ENCODE peak calls at places on chromosomes 1 and 21, in four cellular contexts. One of them, this sample, is unnamed.

GRCh38 chr1:75587692-75588091 is 23.2 kb downstream of the SLC44A5 start:
- DNase-seq in fibroblast of lung: no peak
- DNase-seq in tibial artery: no peak
- DNase-seq in GM13976: no peak
- DNase-seq in this sample: no peak

GRCh38 chr1:193335797-193336428 is 149.5 kb upstream of the B3GALT2 start:
- DNase-seq in GM13976: no peak
- DNase-seq in tibial artery: no peak
- DNase-seq in fibroblast of lung: peak
- DNase-seq in this sample: no peak

GRCh38 chr1:204130178-204130577 is 21.7 kb downstream of the ETNK2 start:
- DNase-seq in fibroblast of lung: no peak
- DNase-seq in tibial artery: no peak
- DNase-seq in GM13976: no peak
- DNase-seq in this sample: no peak

GRCh38 chr1:172723251-172723650 is 64.3 kb downstream of the FASLG start:
- DNase-seq in tibial artery: no peak
- DNase-seq in GM13976: no peak
- DNase-seq in fibroblast of lung: peak
- DNase-seq in this sample: no peak

GRCh38 chr21:29499734-29500343 is 201.1 kb downstream of the BACH1 start:
- DNase-seq in fibroblast of lung: peak
- DNase-seq in tibial artery: no peak
- DNase-seq in GM13976: peak
- DNase-seq in this sample: no peak

GRCh38 chr1:27634166-27634981 is 611 bp downstream of the FGR start:
- DNase-seq in fibroblast of lung: peak
- DNase-seq in GM13976: peak
- DNase-seq in tibial artery: no peak
- DNase-seq in this sample: no peak

GRCh38 chr21:37670883-37671282 is 245.4 kb downstream of the KCNJ6 start:
- DNase-seq in fibroblast of lung: peak
- DNase-seq in tibial artery: no peak
- DNase-seq in GM13976: no peak
- DNase-seq in this sample: no peak

GRCh38 chr1:230909974-230910754 is 41.8 kb upstream of the C1orf198 start:
- DNase-seq in fibroblast of lung: no peak
- DNase-seq in GM13976: no peak
- DNase-seq in tibial artery: peak
- DNase-seq in this sample: no peak

GRCh38 chr1:2523191-2523890 is 3.1 kb downstream of the PANK4 start:
- DNase-seq in fibroblast of lung: no peak
- DNase-seq in tibial artery: no peak
- DNase-seq in GM13976: no peak
- DNase-seq in this sample: no peak

GRCh38 chr21:45927851-45928850 is 53.4 kb upstream of the COL6A1 start:
- DNase-seq in fibroblast of lung: no peak
- DNase-seq in tibial artery: no peak
- DNase-seq in GM13976: no peak
- DNase-seq in this sample: no peak

GRCh38 chr1:163744488-163744887 is 422.7 kb downstream of the NUF2 start:
- DNase-seq in fibroblast of lung: peak
- DNase-seq in GM13976: no peak
- DNase-seq in tibial artery: no peak
- DNase-seq in this sample: no peak

DNA sequence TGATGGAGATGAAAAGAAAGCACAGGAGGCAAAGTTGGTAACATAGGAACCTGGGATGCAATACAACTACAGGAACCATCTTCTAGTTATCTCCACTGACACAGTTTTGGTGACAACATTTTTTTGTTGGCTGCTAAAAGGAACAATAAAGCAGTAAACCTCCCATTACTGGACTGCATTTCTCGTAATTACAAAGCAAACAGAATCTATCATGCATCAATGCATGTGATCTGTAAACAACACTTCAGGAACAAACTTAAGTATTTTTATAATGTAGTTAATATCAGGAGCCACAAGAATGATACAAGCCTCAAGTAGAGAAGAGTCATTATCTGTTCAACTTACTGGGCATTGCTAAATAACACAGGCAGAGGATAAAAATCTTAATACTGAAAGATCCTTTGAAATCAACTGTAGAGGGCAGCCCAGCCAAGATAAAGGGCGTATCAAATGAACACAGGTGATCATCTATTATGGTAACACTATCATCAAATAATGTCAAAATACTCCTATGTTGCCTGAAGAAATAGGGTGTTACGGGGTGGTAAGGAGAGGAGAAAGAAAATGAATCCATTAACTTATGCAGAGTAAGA is 193.3 kb downstream of the EIF4G3 start:
- DNase-seq in tibial artery: no peak
- DNase-seq in GM13976: no peak
- DNase-seq in fibroblast of lung: no peak
- DNase-seq in this sample: no peak
- TF ChIP-seq CTCF in tibial artery: no peak
- TF ChIP-seq CTCF in GM13976: no peak
- TF ChIP-seq CTCF in fibroblast of lung: no peak
- TF ChIP-seq CTCF in this sample: peak

GRCh38 chr1:50620680-50621329 is 197.6 kb upstream of the DMRTA2 start:
- DNase-seq in fibroblast of lung: peak
- DNase-seq in GM13976: no peak
- DNase-seq in tibial artery: no peak
- DNase-seq in this sample: no peak
- TF ChIP-seq CTCF in fibroblast of lung: peak
- TF ChIP-seq CTCF in GM13976: no peak
- TF ChIP-seq CTCF in tibial artery: no peak
- TF ChIP-seq CTCF in this sample: no peak

GRCh38 chr1:239386453-239387303 is at the start of gene CHRM3:
- DNase-seq in GM13976: peak
- DNase-seq in fibroblast of lung: peak
- DNase-seq in tibial artery: peak
- DNase-seq in this sample: no peak
- TF ChIP-seq CTCF in GM13976: no peak
- TF ChIP-seq CTCF in fibroblast of lung: no peak
- TF ChIP-seq CTCF in tibial artery: no peak
- TF ChIP-seq CTCF in this sample: no peak

GRCh38 chr1:175338447-175339135 is 146.0 kb upstream of the KIAA0040 start:
- DNase-seq in GM13976: peak
- DNase-seq in fibroblast of lung: no peak
- DNase-seq in tibial artery: no peak
- DNase-seq in this sample: peak
- TF ChIP-seq CTCF in GM13976: peak
- TF ChIP-seq CTCF in fibroblast of lung: peak
- TF ChIP-seq CTCF in tibial artery: no peak
- TF ChIP-seq CTCF in this sample: peak

GRCh38 chr1:93631626-93632365 is 49.8 kb downstream of the BCAR3 start:
- DNase-seq in tibial artery: no peak
- DNase-seq in GM13976: no peak
- DNase-seq in fibroblast of lung: no peak
- DNase-seq in this sample: peak
- TF ChIP-seq CTCF in tibial artery: no peak
- TF ChIP-seq CTCF in GM13976: peak
- TF ChIP-seq CTCF in fibroblast of lung: no peak
- TF ChIP-seq CTCF in this sample: peak

GRCh38 chr1:151912973-151913372 is 3.7 kb upstream of the THEM4 start:
- DNase-seq in tibial artery: no peak
- DNase-seq in fibroblast of lung: no peak
- DNase-seq in GM13976: no peak
- DNase-seq in this sample: no peak

GRCh38 chr1:151908228-151908691 is 1.1 kb downstream of the THEM4 start:
- DNase-seq in fibroblast of lung: peak
- DNase-seq in tibial artery: no peak
- DNase-seq in GM13976: no peak
- DNase-seq in this sample: no peak

GRCh38 chr1:151907363-151908139 is 1.8 kb downstream of the THEM4 start:
- DNase-seq in tibial artery: no peak
- DNase-seq in GM13976: no peak
- DNase-seq in fibroblast of lung: no peak
- DNase-seq in this sample: no peak

GRCh38 chr1:151905070-151905442 is 4.3 kb downstream of the THEM4 start:
- DNase-seq in tibial artery: no peak
- DNase-seq in fibroblast of lung: no peak
- DNase-seq in GM13976: no peak
- DNase-seq in this sample: no peak

DNA sequence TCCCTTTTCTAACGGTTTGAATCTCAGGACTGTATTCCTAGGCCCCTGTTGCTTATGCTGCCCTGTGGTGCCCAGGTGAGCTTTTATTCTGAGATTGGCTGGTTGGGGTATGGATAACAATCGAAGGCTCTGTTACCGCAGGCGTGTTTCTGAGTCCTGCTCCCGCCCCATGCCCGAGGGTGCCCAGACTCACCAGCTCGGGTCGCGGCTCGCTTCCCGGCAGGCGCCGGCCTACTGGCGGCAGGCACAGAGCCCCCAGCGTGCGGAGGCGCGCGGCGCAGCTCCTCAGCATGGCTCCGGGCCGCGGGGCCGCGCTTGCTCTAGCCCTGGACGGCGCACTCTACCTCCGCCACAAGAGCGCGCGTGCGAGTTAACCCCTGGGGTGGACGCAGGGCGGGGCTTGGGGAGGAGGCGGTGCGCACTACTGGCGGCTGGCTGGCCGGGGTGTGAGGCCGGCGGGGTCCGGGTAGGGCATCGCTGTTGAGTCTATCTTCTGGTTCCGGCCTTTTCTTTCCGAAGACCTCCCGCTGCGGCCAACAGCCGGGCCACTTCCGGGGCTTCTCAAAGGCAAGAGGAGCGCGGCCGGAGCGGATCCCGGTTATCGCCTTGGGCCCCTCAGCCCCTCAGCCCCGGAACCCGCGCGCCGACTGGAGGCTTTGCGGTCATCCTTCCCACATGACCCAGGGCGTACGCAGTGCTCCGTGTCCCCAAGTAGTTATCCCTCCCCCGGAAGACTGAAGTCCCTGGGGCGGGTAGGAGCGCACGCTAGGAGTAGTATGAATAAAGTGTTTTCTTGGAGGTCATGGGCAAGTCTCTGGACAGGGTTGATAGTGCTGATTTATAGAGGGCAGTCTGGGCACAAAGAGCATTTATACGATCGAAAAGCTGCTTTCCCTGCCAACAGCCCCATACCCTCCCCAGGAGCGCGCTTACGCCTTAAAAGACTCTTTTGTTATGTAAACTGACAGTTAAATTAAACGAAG is at the start of gene THEM4:
- DNase-seq in tibial artery: peak
- DNase-seq in GM13976: peak
- DNase-seq in fibroblast of lung: peak
- DNase-seq in this sample: peak
- TF ChIP-seq CTCF in tibial artery: peak
- TF ChIP-seq CTCF in GM13976: peak
- TF ChIP-seq CTCF in fibroblast of lung: peak
- TF ChIP-seq CTCF in this sample: peak

This sample was measured in GM10248.